ENCODE peak calls at places on chromosome 11, in nine cellular contexts. Y, B, L, X, C, Q, F, R and O are unnamed samples.

GRCh38 chr11:46381046-46381835 is at the start of gene MDK:
- DNase-seq in Y (peak; percentile 88), F (peak; percentile 56), B (peak; percentile 16), L (peak; percentile 46), C (no peak), Q (no peak), R (no peak), X (peak; percentile 48), O (peak; percentile 83)

GRCh38 chr11:93567406-93567819 is 24.2 kb upstream of the SMCO4 start:
- DNase-seq in L (peak; percentile 85), X (peak; percentile 90), F (no peak), C (no peak), B (no peak), Q (no peak), R (no peak), Y (no peak), O (no peak)

GRCh38 chr11:43987384-43988039 is 45.1 kb downstream of the C11orf96 start:
- DNase-seq in B (no peak), X (peak; percentile 45), Q (peak; percentile 82), L (peak; percentile 66), C (no peak), F (no peak), Y (no peak), R (no peak), O (no peak)

GRCh38 chr11:22787565-22788162 is 41.9 kb downstream of the SVIP start:
- DNase-seq in Q (no peak), X (no peak), C (peak; percentile 56), F (peak; percentile 22), B (peak; percentile 36), R (peak; percentile 31), L (peak; percentile 19), Y (peak; percentile 71), O (no peak)

GRCh38 chr11:71453911-71454304 is 905 bp downstream of the NADSYN1 start:
- DNase-seq in L (no peak), Q (no peak), F (no peak), C (no peak), X (no peak), Y (no peak), B (no peak), R (no peak), O (no peak)

GRCh38 chr11:465896-466538 is 15.9 kb downstream of the PTDSS2 start:
- DNase-seq in C (no peak), R (no peak), B (no peak), Y (no peak), Q (no peak), F (no peak), X (no peak), L (no peak), O (no peak)

GRCh38 chr11:34745209-34745608 is 124.3 kb downstream of the EHF start:
- DNase-seq in L (peak; percentile 25), B (no peak), Y (peak; percentile 28), C (no peak), Q (no peak), R (no peak), F (no peak), X (peak; percentile 31), O (no peak)

GRCh38 chr11:124902616-124903015 is 5.0 kb upstream of the ROBO4 start:
- DNase-seq in R (no peak), Y (no peak), F (no peak), Q (no peak), B (no peak), C (no peak), L (no peak), X (no peak), O (no peak)

GRCh38 chr11:128596245-128596644 is 8.9 kb upstream of the ETS1 start:
- DNase-seq in X (no peak), R (no peak), C (no peak), Y (no peak), L (no peak), Q (no peak), B (no peak), F (no peak), O (no peak)

GRCh38 chr11:128595221-128595620 is 7.9 kb upstream of the ETS1 start:
- DNase-seq in F (no peak), L (no peak), R (no peak), Q (no peak), Y (no peak), X (no peak), C (no peak), B (no peak), O (no peak)

GRCh38 chr11:128594246-128594645 is 6.9 kb upstream of the ETS1 start:
- DNase-seq in B (no peak), L (no peak), Y (no peak), F (no peak), C (no peak), R (no peak), Q (no peak), X (no peak), O (no peak)

GRCh38 chr11:128597209-128597608 is 9.9 kb upstream of the ETS1 start:
- DNase-seq in Y (no peak), L (no peak), X (no peak), F (no peak), B (no peak), Q (no peak), C (no peak), R (no peak), O (no peak)

DNA sequence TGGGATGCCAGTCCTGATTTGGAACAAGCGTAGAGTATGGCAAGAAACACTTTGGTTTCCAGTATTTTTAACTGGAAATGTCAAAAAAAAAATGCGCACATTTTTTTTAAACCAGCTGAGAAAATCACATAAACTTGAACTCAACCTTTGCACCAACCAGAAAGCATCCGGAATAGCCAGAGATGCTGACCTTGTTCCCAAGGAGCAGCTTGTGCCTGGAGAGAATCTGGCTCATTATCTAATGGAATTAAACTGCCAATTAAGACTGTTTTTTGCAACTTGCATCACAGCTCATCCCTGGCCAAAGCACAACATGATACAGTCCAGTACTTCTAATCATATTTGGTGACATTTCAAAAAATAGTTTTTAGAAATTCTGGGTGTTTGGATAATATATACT is 8.4 kb upstream of the ETS1 start:
- DNase-seq in Q (no peak), C (no peak), L (no peak), B (no peak), Y (no peak), X (no peak), F (no peak), R (no peak), O (no peak)
- TF ChIP-seq CTCF in Q (no peak), C (no peak), L (no peak), B (no peak), Y (no peak), X (no peak), F (no peak), R (no peak), O (no peak)

GRCh38 chr11:7514099-7514725 is 413 bp downstream of the PPFIBP2 start:
- DNase-seq in C (peak; percentile 41), B (peak; percentile 64), Y (peak; percentile 18), L (peak; percentile 28), R (no peak), F (peak; percentile 16), Q (no peak), X (no peak), O (no peak)
- TF ChIP-seq CTCF in C (peak; percentile 41), B (no peak), Y (no peak), L (no peak), R (peak; percentile 9), F (no peak), Q (no peak), X (no peak), O (no peak)

GRCh38 chr11:103696130-103696529 is 340.3 kb upstream of the DDI1 start:
- DNase-seq in Y (no peak), C (no peak), L (no peak), F (no peak), X (no peak), Q (no peak), B (no peak), R (no peak), O (no peak)

GRCh38 chr11:103703437-103703836 is 333.0 kb upstream of the DDI1 start:
- DNase-seq in L (no peak), C (no peak), Q (no peak), Y (no peak), X (no peak), R (no peak), F (no peak), B (no peak), O (no peak)

GRCh38 chr11:103699656-103700055 is 336.8 kb upstream of the DDI1 start:
- DNase-seq in L (no peak), F (no peak), Y (no peak), C (no peak), Q (no peak), R (no peak), X (no peak), B (no peak), O (no peak)

GRCh38 chr11:103700605-103701004 is 335.8 kb upstream of the DDI1 start:
- DNase-seq in B (no peak), R (peak; percentile 10), C (no peak), X (no peak), F (no peak), Y (no peak), Q (no peak), L (no peak), O (no peak)

DNA sequence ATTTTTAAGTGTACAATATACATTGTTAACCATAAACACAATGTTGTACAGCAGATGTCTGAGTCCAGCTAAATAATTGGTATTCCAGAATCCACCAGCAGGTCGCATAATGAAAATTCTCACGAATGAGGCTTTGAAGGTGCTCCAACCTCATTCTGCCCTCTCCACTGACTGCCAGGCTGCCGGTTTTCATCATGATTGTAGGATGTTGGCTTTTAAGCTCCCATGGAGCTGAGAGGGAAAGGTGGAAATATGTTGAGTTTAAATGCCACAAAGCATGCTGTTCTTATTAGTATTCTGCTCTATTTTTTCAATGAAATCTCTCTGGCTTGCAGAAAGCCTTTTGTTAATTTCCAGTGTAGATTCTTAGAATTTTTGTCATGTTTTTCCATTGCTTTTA is 337.2 kb upstream of the DDI1 start:
- DNase-seq in F (no peak), X (no peak), C (no peak), Q (no peak), L (no peak), R (no peak), B (no peak), Y (no peak), O (no peak)
- TF ChIP-seq CTCF in F (peak; percentile 29), X (no peak), C (no peak), Q (no peak), L (no peak), R (no peak), B (no peak), Y (no peak), O (peak; percentile 43)

GRCh38 chr11:121449123-121449522 is 3.0 kb upstream of the SORL1 start:
- DNase-seq in L (no peak), B (peak; percentile 34), C (peak; percentile 57), Y (no peak), R (no peak), X (no peak), F (no peak), Q (no peak), O (no peak)

GRCh38 chr11:121444508-121444907 is 7.6 kb upstream of the SORL1 start:
- DNase-seq in Q (no peak), L (no peak), B (no peak), R (no peak), C (no peak), Y (no peak), F (no peak), X (no peak), O (no peak)

GRCh38 chr11:121445071-121445768 is 6.9 kb upstream of the SORL1 start:
- DNase-seq in X (no peak), Y (no peak), L (no peak), B (no peak), Q (no peak), C (peak; percentile 67), F (no peak), R (no peak), O (no peak)

GRCh38 chr11:121448431-121448941 is 3.6 kb upstream of the SORL1 start:
- DNase-seq in Q (no peak), B (peak; percentile 67), F (no peak), X (no peak), Y (no peak), R (no peak), C (peak; percentile 62), L (no peak), O (no peak)

DNA sequence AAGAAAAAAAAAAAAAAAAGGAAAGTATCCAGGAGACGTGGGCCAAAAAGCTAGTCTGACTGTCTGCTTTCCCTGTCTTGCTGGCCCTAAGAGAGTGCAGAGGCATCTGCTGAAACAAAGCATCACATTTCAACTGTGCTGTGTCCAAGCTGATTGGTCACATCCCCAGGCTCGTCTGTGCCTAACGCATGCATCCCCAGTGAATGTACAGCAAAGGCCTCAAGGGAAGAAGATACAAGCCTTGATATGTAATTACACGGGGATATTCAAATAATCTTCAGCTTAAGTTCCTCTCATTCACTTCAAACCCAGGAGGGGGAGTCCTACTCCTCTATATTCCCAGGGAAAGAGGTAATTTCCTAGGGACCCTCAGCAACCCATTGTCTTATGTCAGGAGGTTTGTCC is 5.4 kb upstream of the SORL1 start:
- DNase-seq in R (no peak), F (no peak), Y (peak; percentile 33), L (no peak), X (no peak), C (peak; percentile 86), Q (no peak), B (peak; percentile 64), O (no peak)
- TF ChIP-seq CTCF in R (peak; percentile 21), F (no peak), Y (peak; percentile 23), L (no peak), X (no peak), C (peak; percentile 71), Q (peak; percentile 6), B (no peak), O (peak; percentile 72)